ENCODE peak calls at places on chromosomes 7 and 10, in seven cellular contexts. U is SHP77 treated with DMSO at 0.1 percent for 48 hours, R is myocyte, W is anterior cingulate cortex, F is tibial artery, N is heart right ventricle, M is Right ventricle myocardium superior. J is an unnamed sample.

GRCh38 chr7:157978766-157979165 is 608.9 kb downstream of the PTPRN2 start:
- DNase-seq in U (no peak), R (no peak), W (no peak), F (peak), N (no peak), M (no peak), J (no peak)

GRCh38 chr10:104937528-104937927 is 296.4 kb downstream of the SORCS3 start:
- DNase-seq in U (no peak), R (peak), W (no peak), F (no peak), N (no peak), M (no peak), J (no peak)

GRCh38 chr10:103598654-103599115 is 105.2 kb downstream of the NEURL1 start:
- DNase-seq in U (peak), R (peak), W (peak), F (no peak), N (peak), M (peak), J (peak)

GRCh38 chr7:44275829-44276570 is 49.4 kb downstream of the CAMK2B start:
- DNase-seq in U (no peak), R (no peak), W (peak), F (peak), N (no peak), M (peak), J (no peak)

GRCh38 chr10:14801693-14802092 is 27.0 kb upstream of the FAM107B start:
- DNase-seq in U (no peak), R (no peak), W (no peak), F (no peak), N (no peak), M (no peak), J (no peak)

GRCh38 chr10:128018236-128018635 is 108.0 kb downstream of the MKI67 start:
- DNase-seq in U (no peak), R (no peak), W (no peak), F (peak), N (peak), M (no peak), J (no peak)

GRCh38 chr7:39527296-39527695 is 38.9 kb upstream of the YAE1 start:
- DNase-seq in U (no peak), R (no peak), W (no peak), F (no peak), N (no peak), M (no peak), J (no peak)

GRCh38 chr7:90474284-90475210 is 5.1 kb downstream of the PTTG1IP2 start:
- DNase-seq in U (no peak), R (peak), W (no peak), F (no peak), N (no peak), M (no peak), J (no peak)

GRCh38 chr10:33862706-33863105 is 528.2 kb upstream of the NRP1 start:
- DNase-seq in U (no peak), R (no peak), W (no peak), F (no peak), N (no peak), M (no peak), J (no peak)

GRCh38 chr7:54629771-54630170 is 87.6 kb downstream of the VSTM2A start:
- DNase-seq in U (no peak), R (no peak), W (no peak), F (no peak), N (no peak), M (no peak), J (no peak)

GRCh38 chr10:103849880-103850571 is 5.3 kb downstream of the SH3PXD2A start:
- DNase-seq in U (no peak), R (peak), W (no peak), F (peak), N (no peak), M (peak), J (no peak)

GRCh38 chr10:129936923-129937300 is 27.2 kb downstream of the EBF3 start:
- DNase-seq in U (no peak), R (no peak), W (no peak), F (peak), N (no peak), M (peak), J (no peak)

GRCh38 chr7:139777948-139778841 is at the start of gene HIPK2:
- DNase-seq in U (no peak), R (peak), W (peak), F (peak), N (peak), M (peak), J (peak)

GRCh38 chr7:95609277-95609971 is 13.1 kb upstream of the PDK4 start:
- DNase-seq in U (peak), R (peak), W (no peak), F (no peak), N (peak), M (peak), J (peak)

GRCh38 chr7:30531286-30531685 is 26.7 kb upstream of the GGCT start:
- DNase-seq in U (no peak), R (no peak), W (no peak), F (no peak), N (no peak), M (no peak), J (no peak)

GRCh38 chr10:133370026-133370786 is 2.9 kb downstream of the ECHS1 start:
- DNase-seq in U (no peak), R (peak), W (no peak), F (no peak), N (no peak), M (no peak), J (no peak)